ENCODE peak calls at places on chromosomes 2 and 18, in four cellular contexts. M, Y, R and Q are unnamed samples.

GRCh38 chr18:58076052-58076451 is 32.0 kb downstream of the NEDD4L start:
- DNase-seq in R (no peak), M (no peak), Y (no peak), Q (no peak)

GRCh38 chr2:182015334-182016109 is 29.9 kb downstream of the PPP1R1C start:
- DNase-seq in R (no peak), M (no peak), Y (no peak), Q (no peak)

GRCh38 chr18:79680100-79680879 is 687 bp downstream of the CTDP1 start:
- DNase-seq in R (no peak), Y (no peak), M (peak), Q (peak)

GRCh38 chr2:191869178-191869577 is 22.3 kb upstream of the CAVIN2 start:
- DNase-seq in Y (no peak), R (peak), M (no peak), Q (peak)

GRCh38 chr2:239283961-239284801 is 116.6 kb downstream of the HDAC4 start:
- DNase-seq in Y (no peak), R (peak), M (no peak), Q (no peak)

GRCh38 chr2:106272202-106272807 is 78.2 kb upstream of the UXS1 start:
- DNase-seq in R (no peak), Y (no peak), M (no peak), Q (no peak)

GRCh38 chr2:1455466-1455865 is 42.2 kb downstream of the TPO start:
- DNase-seq in Y (peak), R (no peak), M (no peak), Q (no peak)

GRCh38 chr18:42114310-42114943 is 159.4 kb downstream of the PIK3C3 start:
- DNase-seq in M (peak), Y (peak), R (peak), Q (peak)

GRCh38 chr2:223779877-223780276 is 57.5 kb downstream of the AP1S3 start:
- DNase-seq in M (peak), Y (no peak), R (no peak), Q (peak)

GRCh38 chr2:201797175-201797840 is 9.0 kb upstream of the CDK15 start:
- DNase-seq in Y (no peak), M (no peak), R (no peak), Q (no peak)

GRCh38 chr18:13452448-13452811 is 233.9 kb downstream of the LDLRAD4 start:
- DNase-seq in R (peak), Y (no peak), M (no peak), Q (no peak)

GRCh38 chr18:58268849-58269248 is 224.8 kb downstream of the NEDD4L start:
- DNase-seq in R (no peak), M (no peak), Y (no peak), Q (no peak)

GRCh38 chr2:167749641-167750040 is 497.8 kb downstream of the STK39 start:
- DNase-seq in M (no peak), Y (no peak), R (no peak), Q (no peak)

GRCh38 chr18:57970356-57971095 is 73.5 kb upstream of the NEDD4L start:
- DNase-seq in Y (no peak), R (no peak), M (no peak), Q (peak)

GRCh38 chr2:133026536-133027177 is 356.7 kb upstream of the LYPD1 start:
- DNase-seq in R (no peak), Y (no peak), M (no peak), Q (no peak)

GRCh38 chr2:9592699-9593098 is 37.1 kb upstream of the ADAM17 start:
- DNase-seq in Y (no peak), M (no peak), R (no peak), Q (no peak)

GRCh38 chr2:241884951-241885700 is 15.6 kb downstream of the RTP5 start:
- DNase-seq in Y (no peak), R (no peak), M (no peak), Q (no peak)
- H3K27ac ChIP-seq in Y (no peak), R (no peak), M (no peak), Q (no peak)

GRCh38 chr2:205685314-205686230 is 3.3 kb downstream of the NRP2 start:
- DNase-seq in Y (no peak), R (no peak), M (no peak), Q (no peak)

GRCh38 chr2:205682239-205683021 is at the start of gene NRP2:
- DNase-seq in R (peak), M (peak), Y (peak), Q (peak)

GRCh38 chr2:205684871-205685313 is 2.6 kb downstream of the NRP2 start:
- DNase-seq in M (no peak), R (no peak), Y (no peak), Q (no peak)

GRCh38 chr2:205683179-205683978 is 1.1 kb downstream of the NRP2 start:
- DNase-seq in M (no peak), R (no peak), Y (no peak), Q (no peak)

DNA sequence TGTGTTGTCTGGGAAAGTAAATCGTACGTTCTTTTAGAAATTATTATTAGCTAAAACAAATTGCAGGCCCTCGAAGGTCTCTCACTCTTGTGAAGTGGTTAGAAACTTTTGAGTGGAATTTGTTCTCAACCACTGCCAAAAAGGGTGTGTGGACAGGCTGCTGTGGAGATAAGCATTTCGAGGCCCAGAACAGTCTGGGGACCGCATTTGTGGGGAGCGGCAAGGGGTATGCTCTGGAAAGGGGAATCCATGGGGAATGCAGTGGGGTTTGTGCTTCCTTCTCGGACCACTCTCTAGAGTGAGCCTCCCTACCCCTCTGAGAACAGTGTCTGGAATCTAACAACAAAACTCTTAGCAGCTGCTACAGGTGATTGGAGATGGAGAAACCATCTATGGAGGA is 1.7 kb downstream of the NRP2 start:
- DNase-seq in R (no peak), Y (no peak), M (no peak), Q (no peak)
- H3K4me3 ChIP-seq in R (peak), Y (peak), M (no peak), Q (peak)

GRCh38 chr2:194327196-194327888 is 1329.7 kb upstream of the SLC39A10 start:
- DNase-seq in M (no peak), Y (no peak), R (no peak), Q (no peak)

GRCh38 chr2:194328456-194328855 is 1328.6 kb upstream of the SLC39A10 start:
- DNase-seq in R (no peak), M (no peak), Y (no peak), Q (no peak)

GRCh38 chr2:194333091-194333490 is 1323.9 kb upstream of the SLC39A10 start:
- DNase-seq in R (no peak), Y (no peak), M (no peak), Q (no peak)
- H3K27ac ChIP-seq in R (no peak), Y (no peak), M (no peak), Q (no peak)

DNA sequence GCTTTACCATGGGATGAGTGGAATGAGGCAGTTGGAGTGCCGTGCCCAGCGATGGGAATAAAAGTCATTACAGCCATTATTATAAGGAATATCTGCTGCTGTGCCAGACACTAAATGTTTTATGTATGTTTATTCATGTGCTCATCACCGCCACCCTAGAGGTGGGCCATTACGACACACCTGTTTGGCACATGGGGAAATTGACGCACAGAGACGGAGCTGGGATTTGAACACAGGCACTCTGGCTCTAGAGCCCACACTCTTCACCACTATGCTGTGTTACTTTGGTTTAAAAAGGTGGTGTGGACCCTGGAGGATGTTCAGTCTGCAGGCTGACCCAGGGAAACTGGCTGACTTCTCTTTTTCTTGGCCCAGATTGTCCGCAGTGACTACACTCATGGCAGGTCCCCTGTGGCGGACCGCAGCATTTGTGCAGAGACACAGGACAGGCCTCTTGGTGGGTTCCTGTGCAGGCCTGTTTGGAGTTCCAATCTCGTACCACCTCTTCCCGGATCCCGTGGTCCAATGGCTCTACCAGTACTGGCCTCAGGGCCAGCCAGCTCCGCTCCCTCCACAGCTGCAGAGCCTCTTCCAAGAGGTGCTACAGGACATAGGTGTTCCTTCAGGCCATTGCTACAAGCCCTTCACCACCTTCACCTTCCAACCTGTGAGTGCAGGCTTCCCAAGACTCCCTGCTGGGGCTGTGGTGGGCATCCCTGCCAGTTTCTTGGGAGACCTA is 1.6 kb downstream of the TMEM177 start:
- DNase-seq in R (no peak), Y (no peak), M (no peak), Q (no peak)
- H3K4me3 ChIP-seq in R (no peak), Y (no peak), M (no peak), Q (peak)

DNA sequence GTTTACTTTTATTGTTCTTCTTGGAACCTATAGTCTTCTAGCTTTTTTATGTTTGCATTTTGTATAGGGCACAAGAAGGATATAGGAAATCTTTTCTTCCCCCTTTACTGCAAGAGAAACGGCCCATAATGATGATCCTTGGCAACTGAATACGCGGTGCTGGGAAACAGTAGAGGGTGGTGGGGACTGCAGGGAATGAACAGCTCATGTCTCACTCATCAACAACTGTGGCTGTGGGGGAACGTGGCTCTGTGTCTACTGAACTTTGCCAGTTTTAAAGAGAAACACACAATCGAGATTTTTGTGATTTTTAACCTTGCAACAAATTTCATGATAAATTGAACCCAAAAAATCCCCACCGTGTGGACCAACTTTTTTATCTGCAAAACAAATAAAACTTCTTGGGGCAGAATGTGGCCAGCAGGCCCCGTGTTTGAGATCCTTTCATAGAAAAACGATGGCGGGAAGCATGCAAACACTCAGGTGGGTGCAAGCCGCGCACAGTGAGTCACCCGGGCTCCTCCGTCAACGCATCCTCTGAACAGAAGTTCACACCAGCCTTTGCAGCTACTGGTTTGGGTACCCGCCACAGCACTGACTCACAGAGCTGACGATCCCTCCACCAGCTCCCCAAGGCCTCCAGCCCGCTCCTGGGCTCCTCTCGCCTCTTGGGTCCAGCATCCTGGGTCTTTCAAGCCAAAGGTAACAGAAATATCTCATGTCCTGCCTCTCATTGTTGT is 149.3 kb downstream of the COL6A3 start:
- DNase-seq in Y (no peak), R (no peak), M (no peak), Q (no peak)
- H3K27ac ChIP-seq in Y (no peak), R (no peak), M (no peak), Q (no peak)

GRCh38 chr18:8718401-8718913 is 13.1 kb downstream of the MTCL1 start:
- DNase-seq in R (no peak), M (no peak), Y (no peak), Q (no peak)
- H3K4me3 ChIP-seq in R (no peak), M (no peak), Y (no peak), Q (no peak)

DNA sequence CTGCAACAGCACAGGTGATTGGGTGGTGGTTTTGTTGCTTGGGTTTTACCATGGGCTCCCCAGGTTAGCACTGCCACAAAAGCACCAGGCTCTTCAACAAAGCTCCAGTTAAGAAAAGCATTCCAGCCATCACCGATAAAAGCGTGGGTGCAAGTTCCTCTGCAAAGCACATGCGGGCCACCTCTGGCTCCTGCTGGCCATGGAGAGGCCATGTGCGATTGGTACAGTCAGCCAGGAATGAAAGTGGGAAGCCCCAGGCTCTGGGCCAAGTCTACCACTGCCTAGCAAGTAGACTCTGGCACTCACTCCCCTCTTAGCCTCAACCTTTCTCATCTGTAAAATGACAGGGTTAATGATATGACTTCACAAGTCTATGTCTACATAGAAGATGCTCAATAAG is 36.0 kb downstream of the BCL11A start:
- DNase-seq in Y (no peak), M (no peak), R (no peak), Q (no peak)
- H3K27ac ChIP-seq in Y (no peak), M (no peak), R (no peak), Q (no peak)

GRCh38 chr2:55136138-55136541 is 85.9 kb upstream of the RTN4 start:
- DNase-seq in R (no peak), M (no peak), Y (no peak), Q (no peak)

GRCh38 chr2:55133467-55134315 is 83.4 kb upstream of the RTN4 start:
- DNase-seq in M (peak), Y (peak), R (no peak), Q (peak)

GRCh38 chr2:55130849-55131248 is 80.6 kb upstream of the RTN4 start:
- DNase-seq in M (no peak), R (no peak), Y (no peak), Q (no peak)

GRCh38 chr2:55137024-55137958 is 87.0 kb upstream of the RTN4 start:
- DNase-seq in M (no peak), R (no peak), Y (peak), Q (no peak)

DNA sequence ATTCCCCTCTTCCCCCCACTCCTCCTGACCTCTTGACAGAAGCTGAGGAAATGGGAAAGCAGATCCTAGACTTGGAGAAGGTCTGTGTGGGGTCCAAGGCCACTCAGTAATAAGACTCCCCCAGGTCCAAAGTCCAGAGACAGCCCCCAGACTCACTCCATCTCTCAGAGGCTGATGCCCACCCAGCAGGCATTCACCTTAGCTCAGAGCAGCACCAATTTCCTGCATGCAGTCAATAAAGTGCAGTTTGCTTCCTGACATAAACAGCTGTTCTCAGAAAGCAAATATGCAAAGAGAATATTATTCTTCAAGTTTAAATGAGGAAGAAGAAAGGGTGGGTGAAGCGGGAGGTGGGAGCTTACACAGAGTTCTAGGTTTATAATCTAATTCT is 84.1 kb upstream of the RTN4 start:
- DNase-seq in R (no peak), M (no peak), Y (no peak), Q (peak)
- H3K4me3 ChIP-seq in R (peak), M (peak), Y (peak), Q (peak)

GRCh38 chr2:150484461-150484931 is 3.0 kb downstream of the RND3 start:
- DNase-seq in M (no peak), R (no peak), Y (no peak), Q (no peak)

GRCh38 chr2:150484006-150484405 is 3.5 kb downstream of the RND3 start:
- DNase-seq in Y (no peak), R (no peak), M (no peak), Q (no peak)

GRCh38 chr2:150486539-150487484 is 655 bp downstream of the RND3 start:
- DNase-seq in Y (peak), R (peak), M (peak), Q (no peak)

GRCh38 chr2:150485871-150486538 is 1.5 kb downstream of the RND3 start:
- DNase-seq in M (peak), Y (peak), R (peak), Q (no peak)

DNA sequence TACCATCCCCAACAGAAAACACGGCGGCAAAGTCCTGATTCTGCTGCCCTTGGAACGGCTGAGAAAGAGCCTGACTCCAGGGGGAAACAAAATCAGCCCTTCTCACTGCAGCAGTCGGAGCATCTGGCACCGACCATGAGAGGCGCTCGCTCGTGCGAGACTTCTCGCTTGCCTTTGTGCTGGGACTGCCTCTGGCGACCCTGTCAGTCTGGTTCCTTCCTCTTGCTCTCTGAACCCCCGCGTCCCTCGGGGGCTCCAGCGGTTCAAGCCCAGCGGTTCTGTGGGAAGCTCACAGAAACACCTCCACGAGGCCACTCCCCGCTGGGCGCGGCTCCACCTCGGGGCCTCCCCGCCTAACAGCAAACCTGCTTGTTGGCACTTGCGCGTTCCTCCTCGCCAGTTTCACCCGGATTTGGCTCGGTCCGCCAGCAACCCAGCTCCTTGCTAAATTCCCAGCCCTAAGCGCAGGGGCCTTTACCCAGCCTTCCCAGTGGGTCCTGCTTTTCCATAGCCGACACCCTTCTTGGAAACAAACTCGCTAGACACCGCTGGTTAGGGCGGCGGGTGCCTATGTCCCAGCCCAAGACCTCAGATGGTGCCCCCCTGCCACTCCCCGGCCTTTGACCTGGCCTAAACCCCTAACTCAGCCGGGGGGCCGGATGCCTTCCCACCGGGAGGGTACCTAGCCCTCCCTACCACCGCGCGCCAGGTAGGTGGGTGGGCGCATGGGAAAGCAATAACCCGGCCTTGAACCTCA is 2.2 kb downstream of the RND3 start:
- DNase-seq in M (peak), R (peak), Y (peak), Q (no peak)
- H3K27ac ChIP-seq in M (peak), R (peak), Y (peak), Q (no peak)

GRCh38 chr18:26545737-26546136 is 2.6 kb downstream of the KCTD1 start:
- DNase-seq in R (no peak), Y (no peak), M (no peak), Q (no peak)
- H3K4me3 ChIP-seq in R (peak), Y (peak), M (no peak), Q (no peak)